ENCODE peak calls at places on chromosomes 16 and 17, in six cellular contexts. O is mammary epithelial cell, G is astrocyte of the spinal cord, W is neural progenitor cell, M is ovary, X is cardiac fibroblast. B is an unnamed sample.

GRCh38 chr16:68399456-68399855 is 48.9 kb downstream of the SMPD3 start:
- DNase-seq in W (no peak), M (no peak), G (peak; percentile 25), O (no peak), X (no peak), B (no peak)

GRCh38 chr16:82524939-82525338 is 101.8 kb upstream of the CDH13 start:
- DNase-seq in X (no peak), M (no peak), O (no peak), G (no peak), W (no peak), B (no peak)

GRCh38 chr17:37743612-37743874 is 1.3 kb downstream of the HNF1B start:
- DNase-seq in G (no peak), W (peak; percentile 66), X (no peak), M (no peak), O (no peak), B (no peak)

GRCh38 chr17:74646231-74646630 is 22.7 kb upstream of the CD300E start:
- DNase-seq in G (no peak), W (no peak), M (no peak), X (peak; percentile 5), O (peak; percentile 19), B (peak; percentile 44)

GRCh38 chr16:27319257-27319965 is 5.6 kb downstream of the IL4R start:
- DNase-seq in X (no peak), G (no peak), O (no peak), W (no peak), M (no peak), B (no peak)

GRCh38 chr17:48589060-48589830 is 796 bp downstream of the HOXB3 start:
- DNase-seq in W (no peak), O (no peak), G (no peak), X (no peak), M (no peak), B (no peak)

GRCh38 chr16:46715769-46716305 is 26.4 kb downstream of the ORC6 start:
- DNase-seq in M (no peak), O (no peak), W (no peak), X (peak; percentile 5), G (peak; percentile 23), B (no peak)

GRCh38 chr16:46857261-46857962 is 26.4 kb upstream of the C16orf87 start:
- DNase-seq in W (peak; percentile 8), O (peak; percentile 21), X (peak; percentile 49), M (no peak), G (peak; percentile 66), B (peak; percentile 41)

GRCh38 chr16:58462997-58463891 is 36.7 kb upstream of the NDRG4 start:
- DNase-seq in W (peak; percentile 75), M (no peak), G (no peak), X (no peak), O (no peak), B (no peak)

GRCh38 chr16:70750893-70751467 is 50.0 kb downstream of the VAC14 start:
- DNase-seq in M (peak; percentile 80), O (no peak), W (no peak), X (peak; percentile 98), G (peak; percentile 97), B (no peak)

GRCh38 chr17:17387017-17387416 is 83.8 kb downstream of the NT5M start:
- DNase-seq in G (no peak), W (no peak), O (peak; percentile 72), M (no peak), X (no peak), B (peak; percentile 86)

GRCh38 chr16:61146429-61146828 is 889.8 kb downstream of the CDH8 start:
- DNase-seq in M (no peak), X (no peak), G (no peak), O (no peak), W (no peak), B (no peak)

GRCh38 chr16:9755076-9755475 is 427.2 kb downstream of the GRIN2A start:
- DNase-seq in G (no peak), W (no peak), M (no peak), X (no peak), O (no peak), B (no peak)

GRCh38 chr17:4587803-4588202 is 3.5 kb downstream of the SMTNL2 start:
- DNase-seq in M (no peak), O (no peak), G (no peak), W (peak; percentile 1), X (peak; percentile 54), B (no peak)

GRCh38 chr16:28321700-28322411 is 29.5 kb downstream of the SBK1 start:
- DNase-seq in X (peak; percentile 31), G (peak; percentile 5), M (no peak), O (peak; percentile 16), W (peak; percentile 52), B (peak; percentile 34)

GRCh38 chr16:57628008-57628781 is at the start of gene ADGRG1:
- DNase-seq in X (peak; percentile 96), W (peak; percentile 75), G (peak; percentile 94), O (peak; percentile 98), M (no peak), B (peak; percentile 96)

GRCh38 chr17:41870097-41870496 is 4.9 kb upstream of the KLHL11 start:
- DNase-seq in W (no peak), M (no peak), X (no peak), O (no peak), G (no peak), B (no peak)

GRCh38 chr16:87288753-87289362 is 28.3 kb downstream of the C16orf95 start:
- DNase-seq in W (no peak), O (no peak), X (no peak), M (no peak), G (peak; percentile 76), B (no peak)

GRCh38 chr16:16047761-16048160 is 98.3 kb downstream of the ABCC1 start:
- DNase-seq in X (no peak), O (no peak), W (no peak), G (no peak), M (no peak), B (no peak)

GRCh38 chr16:54069601-54070239 is 216.9 kb downstream of the IRX3 start:
- DNase-seq in M (no peak), W (no peak), G (no peak), O (no peak), X (no peak), B (no peak)

GRCh38 chr16:54071516-54071915 is 215.1 kb downstream of the IRX3 start:
- DNase-seq in G (no peak), X (no peak), O (no peak), M (no peak), W (no peak), B (no peak)

GRCh38 chr16:54072237-54072636 is 214.3 kb downstream of the IRX3 start:
- DNase-seq in G (peak; percentile 24), M (no peak), O (no peak), W (peak; percentile 36), X (no peak), B (no peak)

GRCh38 chr16:54073356-54073755 is 213.2 kb downstream of the IRX3 start:
- DNase-seq in M (no peak), W (no peak), X (no peak), G (no peak), O (no peak), B (no peak)

DNA sequence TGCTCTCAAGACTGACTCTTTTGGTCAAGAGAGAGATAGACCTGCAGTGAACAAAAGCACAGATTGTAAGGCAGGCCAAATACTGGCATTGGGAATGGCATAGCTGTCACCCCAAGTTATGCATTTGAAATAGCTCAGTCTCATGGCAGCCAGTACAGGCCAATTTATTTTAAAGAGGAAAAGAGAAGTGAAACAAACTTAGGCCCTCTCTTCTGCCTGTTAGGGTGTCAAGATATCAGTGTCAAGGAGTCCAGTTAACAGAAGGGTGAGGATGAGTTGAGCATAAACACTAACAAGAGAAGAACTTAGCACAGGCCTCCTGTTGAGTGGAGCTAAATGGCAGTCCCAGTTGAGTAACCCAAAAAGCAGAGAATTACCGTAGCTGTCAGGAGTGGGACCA is 215.6 kb downstream of the IRX3 start:
- DNase-seq in O (no peak), G (no peak), M (no peak), W (no peak), X (no peak), B (no peak)
- TF ChIP-seq CTCF in O (no peak), G (no peak), M (no peak), W (no peak), X (no peak), B (no peak)

DNA sequence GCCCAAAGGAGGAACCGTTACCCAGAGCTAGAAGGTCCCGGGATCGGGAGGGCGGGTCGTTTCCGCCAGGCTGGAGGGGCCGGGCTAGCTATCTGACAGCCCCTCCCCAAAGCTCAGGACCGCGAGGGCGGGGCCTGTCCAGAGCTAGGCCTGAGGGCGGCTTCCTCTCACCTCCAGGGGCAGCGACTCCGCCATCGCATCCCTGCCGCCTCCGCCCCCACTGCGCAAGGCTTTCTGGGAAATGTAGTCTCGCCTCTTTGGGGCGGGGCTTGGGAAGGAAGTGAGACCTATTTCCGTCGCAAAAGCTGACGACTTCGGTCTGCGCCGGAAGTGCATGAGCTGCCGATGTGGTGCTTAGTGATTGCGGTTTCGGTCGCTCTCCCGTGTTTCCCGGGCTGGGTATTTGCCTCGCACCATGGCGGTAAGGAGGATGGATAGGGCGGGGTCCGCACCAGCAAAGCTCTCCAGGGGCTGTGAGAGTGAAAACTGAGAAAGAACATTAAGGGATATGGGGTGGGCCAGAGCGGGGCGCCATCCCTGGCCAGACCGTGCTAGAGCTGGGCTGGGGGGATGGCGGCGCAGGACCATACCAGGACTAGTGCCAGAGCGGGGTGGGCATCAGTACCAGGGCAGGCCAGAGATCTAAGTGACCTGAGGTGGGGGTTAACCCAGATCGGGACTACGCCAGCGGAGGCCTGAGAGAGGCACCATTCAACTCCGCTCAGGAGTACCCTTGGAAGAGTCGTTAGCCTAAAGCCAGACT is at the start of gene TMEM208:
- DNase-seq in M (peak; percentile 96), G (peak; percentile 98), O (peak; percentile 98), W (peak; percentile 100), X (peak; percentile 98), B (peak; percentile 92)
- TF ChIP-seq CTCF in M (no peak), G (peak; percentile 14), O (no peak), W (peak; percentile 43), X (no peak), B (peak; percentile 9)

DNA sequence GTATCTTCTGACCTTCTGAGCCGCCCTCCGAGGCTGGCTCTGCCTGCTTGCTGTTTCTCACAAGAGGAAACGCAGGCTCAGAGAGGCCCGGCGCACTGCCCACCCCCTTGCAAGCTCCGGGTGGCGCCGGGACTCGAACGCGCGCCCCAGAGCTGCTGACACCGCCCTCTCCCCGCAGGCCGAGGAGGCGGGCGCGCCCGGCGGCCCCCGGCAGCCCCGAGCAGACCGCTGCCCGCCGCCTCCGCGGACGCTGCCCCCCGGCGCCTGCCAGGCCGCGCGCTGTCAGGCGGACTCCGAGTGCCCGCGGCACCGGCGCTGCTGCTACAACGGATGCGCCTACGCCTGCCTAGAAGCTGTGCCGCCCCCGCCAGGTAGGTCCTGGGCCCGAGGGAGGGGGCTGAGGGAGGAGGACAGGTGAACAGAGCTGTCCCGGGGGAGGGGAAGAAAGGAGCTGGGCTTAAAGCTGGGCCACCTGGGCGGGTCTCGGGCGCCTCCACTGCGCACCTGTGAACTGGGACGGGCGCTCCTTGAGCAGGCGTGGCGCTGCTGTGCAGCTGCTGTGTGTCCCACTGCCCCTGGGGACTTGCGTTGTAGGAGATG is 18.2 kb downstream of the WFDC1 start:
- DNase-seq in G (no peak), M (no peak), O (no peak), X (no peak), W (peak; percentile 66), B (no peak)
- TF ChIP-seq CTCF in G (no peak), M (no peak), O (no peak), X (no peak), W (peak; percentile 26), B (no peak)

GRCh38 chr17:30969989-30970680 is 704 bp upstream of the RNF135 start:
- DNase-seq in W (peak; percentile 54), O (peak; percentile 67), X (peak; percentile 11), G (peak; percentile 41), M (no peak), B (peak; percentile 46)

GRCh38 chr17:30975042-30975820 is 4.4 kb downstream of the RNF135 start:
- DNase-seq in W (no peak), O (no peak), G (no peak), M (no peak), X (no peak), B (no peak)

GRCh38 chr17:30970757-30971567 is at the start of gene RNF135:
- DNase-seq in W (peak; percentile 87), O (peak; percentile 88), M (peak; percentile 72), X (peak; percentile 91), G (peak; percentile 86), B (peak; percentile 87)
- TF ChIP-seq CTCF in W (peak; percentile 38), O (no peak), M (peak; percentile 55), X (peak; percentile 5), G (peak; percentile 0), B (peak; percentile 20)

B was measured in RWPE1.